ENCODE peak calls at places on chromosomes 7 and 10, in ten cellular contexts. C is hypothalamus; A is activated naive CD8-positive, alpha-beta T cell treated with anti-CD3 and anti-CD28 coated beads for 36 hours; X is naive thymus-derived CD8-positive, alpha-beta T cell; M is fibroblast of mammary gland; W is GM13976; S is stimulated activated CD4-positive, alpha-beta T cell treated with anti-CD3 and anti-CD28 coated beads, TNF-alpha, amount 100 ng/mL, for 1 hour; E is HS-5; O is anterior cingulate cortex; N is RWPE1. Y is an unnamed sample.

GRCh38 chr10:31586708-31587107 is 267.7 kb downstream of the ZEB1 start:
- DNase-seq in C (no peak), A (no peak), X (no peak), M (no peak), W (no peak), S (no peak), E (no peak), O (no peak), N (no peak), Y (no peak)

GRCh38 chr10:113073549-113074189 is 123.6 kb downstream of the TCF7L2 start:
- DNase-seq in C (no peak), A (no peak), X (no peak), M (peak), W (no peak), S (no peak), E (peak), O (no peak), N (peak), Y (no peak)

GRCh38 chr10:7763929-7764328 is 23.9 kb downstream of the KIN start:
- DNase-seq in C (no peak), A (no peak), X (no peak), M (no peak), W (no peak), S (no peak), E (no peak), O (no peak), N (no peak), Y (no peak)

GRCh38 chr7:106595922-106596321 is 65.0 kb downstream of the CCDC71L start:
- DNase-seq in C (no peak), A (no peak), X (no peak), M (no peak), W (no peak), S (no peak), E (no peak), O (no peak), N (no peak), Y (no peak)

GRCh38 chr7:94432799-94433198 is 38.1 kb downstream of the COL1A2 start:
- DNase-seq in C (no peak), A (no peak), X (no peak), M (peak), W (no peak), S (no peak), E (no peak), O (no peak), N (no peak), Y (no peak)

GRCh38 chr10:132305654-132306340 is 2.0 kb downstream of the STK32C start:
- DNase-seq in C (no peak), A (no peak), X (no peak), M (no peak), W (no peak), S (no peak), E (no peak), O (no peak), N (no peak), Y (peak)

GRCh38 chr10:70579234-70580002 is 23.1 kb downstream of the PRF1 start:
- DNase-seq in C (no peak), A (peak), X (no peak), M (no peak), W (no peak), S (no peak), E (no peak), O (no peak), N (no peak), Y (no peak)

GRCh38 chr7:132475669-132476116 is 100.6 kb downstream of the PLXNA4 start:
- DNase-seq in C (no peak), A (no peak), X (no peak), M (no peak), W (no peak), S (no peak), E (no peak), O (no peak), N (no peak), Y (no peak)

GRCh38 chr10:21516270-21517131 is 9.0 kb downstream of the SKIDA1 start:
- DNase-seq in C (peak), A (peak), X (peak), M (peak), W (peak), S (no peak), E (no peak), O (peak), N (peak), Y (peak)

GRCh38 chr10:118522791-118523498 is 72.5 kb downstream of the PRLHR start:
- DNase-seq in C (no peak), A (no peak), X (no peak), M (peak), W (no peak), S (no peak), E (peak), O (no peak), N (peak), Y (no peak)

GRCh38 chr10:119759832-119760231 is 34.0 kb downstream of the INPP5F start:
- DNase-seq in C (no peak), A (no peak), X (no peak), M (no peak), W (no peak), S (no peak), E (no peak), O (no peak), N (no peak), Y (no peak)

GRCh38 chr7:12030116-12030515 is 181.0 kb upstream of the TMEM106B start:
- DNase-seq in C (no peak), A (no peak), X (no peak), M (peak), W (no peak), S (no peak), E (no peak), O (no peak), N (no peak), Y (no peak)

GRCh38 chr10:5234106-5234877 is 37.7 kb downstream of the AKR1C4 start:
- DNase-seq in C (no peak), A (no peak), X (no peak), M (peak), W (no peak), S (no peak), E (peak), O (no peak), N (peak), Y (no peak)

GRCh38 chr10:3668276-3668960 is 116.6 kb downstream of the KLF6 start:
- DNase-seq in C (no peak), A (peak), X (peak), M (peak), W (no peak), S (peak), E (no peak), O (no peak), N (peak), Y (no peak)

GRCh38 chr7:3916146-3916545 is 615.1 kb downstream of the SDK1 start:
- DNase-seq in C (no peak), A (no peak), X (no peak), M (peak), W (no peak), S (no peak), E (no peak), O (no peak), N (no peak), Y (no peak)

GRCh38 chr10:71131096-71131495 is 81.3 kb upstream of the UNC5B start:
- DNase-seq in C (no peak), A (no peak), X (no peak), M (no peak), W (no peak), S (no peak), E (no peak), O (no peak), N (no peak), Y (no peak)

GRCh38 chr10:97338041-97338440 is 3.5 kb upstream of the FRAT2 start:
- DNase-seq in C (no peak), A (no peak), X (no peak), M (no peak), W (no peak), S (no peak), E (no peak), O (no peak), N (no peak), Y (no peak)

GRCh38 chr10:9562001-9562505 is 1455.6 kb upstream of the CELF2 start:
- DNase-seq in C (no peak), A (no peak), X (no peak), M (no peak), W (no peak), S (no peak), E (no peak), O (no peak), N (peak), Y (no peak)